ENCODE peak calls at places on chromosomes 3 and 15, in seven cellular contexts. S is neuronal stem cell, B is IMR-90, Q is trophoblast cell, R is H9, D is mesendoderm, G is H1. H is an unnamed sample.

GRCh38 chr3:131981381-131981780 is 53.4 kb downstream of the CPNE4 start:
- DNase-seq in S (no peak), B (no peak), Q (no peak), R (no peak), D (no peak), G (no peak), H (no peak)

GRCh38 chr3:155739154-155739553 is 5.7 kb downstream of the PLCH1 start:
- DNase-seq in S (no peak), B (peak; percentile 11), Q (no peak), R (no peak), D (peak; percentile 46), G (no peak), H (peak; percentile 59)

GRCh38 chr3:112004664-112005063 is 5.9 kb downstream of the TAGLN3 start:
- DNase-seq in S (no peak), B (no peak), Q (no peak), R (no peak), D (no peak), G (no peak), H (no peak)

GRCh38 chr15:55281517-55282227 is 7.9 kb downstream of the RAB27A start:
- DNase-seq in S (no peak), B (no peak), Q (no peak), R (no peak), D (no peak), G (no peak), H (no peak)

GRCh38 chr15:73599934-73600333 is 33.3 kb downstream of the NPTN start:
- DNase-seq in S (no peak), B (peak; percentile 45), Q (no peak), R (no peak), D (no peak), G (no peak), H (peak; percentile 26)

GRCh38 chr3:10390641-10391373 is 69.9 kb upstream of the SEC13 start:
- DNase-seq in S (no peak), B (no peak), Q (no peak), R (no peak), D (no peak), G (no peak), H (no peak)

GRCh38 chr3:12965999-12966846 is 107.0 kb downstream of the IQSEC1 start:
- DNase-seq in S (no peak), B (no peak), Q (peak; percentile 44), R (no peak), D (no peak), G (no peak), H (peak; percentile 16)

GRCh38 chr3:187919018-187919417 is 173.8 kb upstream of the BCL6 start:
- DNase-seq in S (no peak), B (no peak), Q (no peak), R (no peak), D (no peak), G (no peak), H (no peak)

GRCh38 chr15:42491540-42492225 is 742 bp upstream of the ZNF106 start:
- DNase-seq in S (no peak), B (peak; percentile 82), Q (peak; percentile 50), R (no peak), D (peak; percentile 50), G (no peak), H (peak; percentile 59)

GRCh38 chr3:13073976-13074375 is 747 bp upstream of the IQSEC1 start:
- DNase-seq in S (no peak), B (no peak), Q (no peak), R (no peak), D (peak; percentile 29), G (no peak), H (no peak)

GRCh38 chr3:51937014-51937413 is 4.7 kb downstream of the RRP9 start:
- DNase-seq in S (no peak), B (peak; percentile 36), Q (no peak), R (no peak), D (no peak), G (no peak), H (no peak)

GRCh38 chr3:60025071-60026055 is 975.5 kb upstream of the CFAP20DC start:
- DNase-seq in S (no peak), B (no peak), Q (peak; percentile 51), R (no peak), D (no peak), G (no peak), H (no peak)

GRCh38 chr3:53194218-53195065 is 33.4 kb downstream of the PRKCD start:
- DNase-seq in S (no peak), B (peak; percentile 39), Q (no peak), R (peak; percentile 61), D (peak; percentile 63), G (no peak), H (peak; percentile 23)

GRCh38 chr3:10420745-10421475 is 84.5 kb downstream of the ATP2B2 start:
- DNase-seq in S (no peak), B (no peak), Q (no peak), R (no peak), D (no peak), G (no peak), H (no peak)

GRCh38 chr15:67843571-67844387 is 3.9 kb upstream of the RNU6-1 start:
- DNase-seq in S (peak; percentile 92), B (peak; percentile 56), Q (peak; percentile 46), R (no peak), D (peak; percentile 93), G (no peak), H (peak; percentile 76)

GRCh38 chr3:186427627-186428026 is 65.6 kb upstream of the DGKG start:
- DNase-seq in S (no peak), B (peak; percentile 12), Q (no peak), R (no peak), D (peak; percentile 42), G (no peak), H (peak; percentile 80)

GRCh38 chr15:79943820-79944219 is 27.2 kb downstream of the BCL2A1 start:
- DNase-seq in S (no peak), B (peak; percentile 92), Q (no peak), R (no peak), D (no peak), G (no peak), H (peak; percentile 77)

GRCh38 chr15:66859688-66860253 is 157.7 kb downstream of the SMAD6 start:
- DNase-seq in S (no peak), B (no peak), Q (no peak), R (peak; percentile 22), D (no peak), G (no peak), H (no peak)

GRCh38 chr3:129403450-129403849 is 25.0 kb downstream of the EFCAB12 start:
- DNase-seq in S (no peak), B (no peak), Q (no peak), R (no peak), D (no peak), G (no peak), H (no peak)

GRCh38 chr15:66982250-66982649 is 83.2 kb upstream of the SMAD3 start:
- DNase-seq in S (no peak), B (no peak), Q (no peak), R (no peak), D (no peak), G (no peak), H (no peak)

GRCh38 chr15:95604634-95605036 is 725.9 kb upstream of the NR2F2 start:
- DNase-seq in S (no peak), B (peak; percentile 94), Q (no peak), R (no peak), D (no peak), G (no peak), H (peak; percentile 81)

GRCh38 chr3:189386739-189387138 is 215.0 kb downstream of the TPRG1 start:
- DNase-seq in S (no peak), B (no peak), Q (no peak), R (no peak), D (no peak), G (no peak), H (no peak)

GRCh38 chr3:186668426-186668825 is 2.6 kb downstream of the HRG start:
- DNase-seq in S (no peak), B (no peak), Q (no peak), R (no peak), D (peak; percentile 59), G (no peak), H (no peak)

GRCh38 chr3:143901105-143901504 is 52.8 kb upstream of the SLC9A9 start:
- DNase-seq in S (no peak), B (peak; percentile 83), Q (no peak), R (no peak), D (no peak), G (no peak), H (peak; percentile 75)

DNA sequence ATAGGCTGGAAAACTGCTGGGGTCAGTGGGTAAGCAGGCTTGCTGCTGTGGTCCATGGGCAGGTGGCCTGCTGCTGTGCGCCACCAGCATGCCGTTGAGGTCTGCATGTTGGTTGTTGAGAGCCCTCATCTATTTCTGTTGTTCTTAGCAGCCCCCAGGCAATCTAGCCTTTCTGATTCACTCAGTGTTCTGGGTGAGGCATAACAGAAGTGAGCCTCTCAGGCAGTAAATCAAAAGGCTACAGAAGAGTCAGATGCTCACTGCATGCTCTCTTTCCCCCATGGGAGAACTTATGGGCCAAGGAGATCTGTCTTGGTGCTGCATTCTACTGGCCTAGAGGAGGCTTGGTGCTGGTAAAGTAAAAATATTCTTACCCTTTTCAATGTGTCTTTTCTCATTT is 67.8 kb upstream of the ATP10A start:
- DNase-seq in S (no peak), B (no peak), Q (peak; percentile 46), R (no peak), D (no peak), G (no peak), H (no peak)
- H3K4me2 ChIP-seq in S (no peak overlapping the region), B (no peak overlapping the region), Q (no peak overlapping the region), R (no peak overlapping the region), D (no peak overlapping the region), G (no peak overlapping the region), H (no peak overlapping the region)

GRCh38 chr3:172038823-172039222 is 555 bp upstream of the FNDC3B start:
- DNase-seq in S (no peak), B (peak; percentile 49), Q (no peak), R (peak; percentile 47), D (peak; percentile 71), G (no peak), H (peak; percentile 67)
- H3K4ac ChIP-seq in S (no peak overlapping the region), B (peak overlapping the region; percentile 73), Q (no peak overlapping the region), R (no peak overlapping the region), D (no peak overlapping the region), G (no peak overlapping the region), H (no peak overlapping the region)

GRCh38 chr3:117629505-117629904 is 919.9 kb downstream of the TUSC7 start:
- DNase-seq in S (no peak), B (no peak), Q (no peak), R (no peak), D (no peak), G (no peak), H (no peak)
- H3K4me2 ChIP-seq in S (no peak overlapping the region), B (no peak overlapping the region), Q (no peak overlapping the region), R (no peak overlapping the region), D (no peak overlapping the region), G (no peak overlapping the region), H (no peak overlapping the region)

DNA sequence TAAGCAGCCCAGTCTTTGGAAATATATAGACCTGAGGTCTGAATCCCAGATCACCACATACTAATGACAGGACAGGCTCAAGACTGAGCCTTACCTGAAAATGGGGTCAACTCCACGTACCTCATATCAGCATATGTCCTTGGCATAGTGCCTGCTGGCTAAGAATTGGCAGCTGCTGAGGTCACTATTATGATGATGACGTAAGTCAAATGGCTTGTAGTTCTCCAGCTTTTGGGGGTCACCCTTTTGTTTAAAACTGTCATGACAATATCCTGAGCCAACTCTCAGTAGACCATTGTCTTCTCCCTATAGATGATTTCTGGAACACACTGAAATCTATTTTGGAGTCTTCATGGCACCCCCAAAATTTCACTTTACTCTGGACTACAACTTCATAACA is 16.8 kb upstream of the CADPS start:
- DNase-seq in S (no peak), B (no peak), Q (no peak), R (no peak), D (no peak), G (no peak), H (no peak)
- H3K4ac ChIP-seq in S (no peak overlapping the region), B (no peak overlapping the region), Q (no peak overlapping the region), R (no peak overlapping the region), D (no peak overlapping the region), G (no peak overlapping the region), H (no peak overlapping the region)